ENCODE peak calls at places on chromosomes 13 and 19, in seven cellular contexts. H, Q, M, L, B, V and E are unnamed samples.

GRCh38 chr13:89465366-89465765 is 1794.2 kb downstream of the SLITRK5 start:
- DNase-seq in H (no peak), Q (no peak), M (no peak), L (no peak), B (no peak), V (no peak), E (no peak)

GRCh38 chr13:28564030-28564429 is 69.1 kb upstream of the FLT1 start:
- DNase-seq in H (no peak), Q (no peak), M (no peak), L (no peak), B (no peak), V (no peak), E (no peak)

GRCh38 chr19:38556521-38557174 is 61.1 kb downstream of the MAP4K1 start:
- DNase-seq in H (no peak), Q (no peak), M (no peak), L (peak), B (peak), V (no peak), E (no peak)

GRCh38 chr13:66305960-66306617 is 924.0 kb downstream of the PCDH9 start:
- DNase-seq in H (no peak), Q (no peak), M (no peak), L (no peak), B (no peak), V (no peak), E (no peak)

GRCh38 chr13:55528434-55528833 is 1612.3 kb upstream of the PRR20A start:
- DNase-seq in H (no peak), Q (no peak), M (no peak), L (no peak), B (no peak), V (no peak), E (no peak)

GRCh38 chr19:40612831-40613668 is 11.9 kb downstream of the LTBP4 start:
- DNase-seq in H (peak), Q (no peak), M (peak), L (peak), B (peak), V (no peak), E (no peak)

GRCh38 chr19:35790981-35791813 is 15.8 kb downstream of the ARHGAP33 start:
- DNase-seq in H (no peak), Q (no peak), M (no peak), L (peak), B (no peak), V (peak), E (no peak)

GRCh38 chr13:97224544-97225324 is 2.6 kb downstream of the MBNL2 start:
- DNase-seq in H (no peak), Q (peak), M (no peak), L (no peak), B (no peak), V (peak), E (no peak)

GRCh38 chr19:47538812-47539211 is 23.9 kb upstream of the NAPA start:
- DNase-seq in H (no peak), Q (no peak), M (no peak), L (no peak), B (no peak), V (no peak), E (no peak)

GRCh38 chr13:50762969-50763568 is 80.4 kb downstream of the DLEU7 start:
- DNase-seq in H (no peak), Q (no peak), M (no peak), L (no peak), B (no peak), V (no peak), E (no peak)

GRCh38 chr13:34657716-34658115 is 284.4 kb upstream of the NBEA start:
- DNase-seq in H (no peak), Q (peak), M (no peak), L (peak), B (no peak), V (no peak), E (no peak)

GRCh38 chr13:21483748-21484147 is 24.6 kb upstream of the ZDHHC20 start:
- DNase-seq in H (no peak), Q (no peak), M (no peak), L (no peak), B (no peak), V (no peak), E (no peak)

GRCh38 chr19:49216076-49216475 is 58.5 kb downstream of the TRPM4 start:
- DNase-seq in H (no peak), Q (peak), M (no peak), L (peak), B (no peak), V (no peak), E (no peak)

GRCh38 chr13:57724486-57725272 is 93.1 kb downstream of the PCDH17 start:
- DNase-seq in H (no peak), Q (no peak), M (peak), L (no peak), B (no peak), V (no peak), E (no peak)

GRCh38 chr13:22061371-22061805 is 390.5 kb downstream of the FGF9 start:
- DNase-seq in H (no peak), Q (no peak), M (no peak), L (no peak), B (no peak), V (no peak), E (no peak)

GRCh38 chr19:47512183-47512947 is 2.5 kb downstream of the NAPA start:
- DNase-seq in H (no peak), Q (peak), M (no peak), L (peak), B (peak), V (peak), E (no peak)

GRCh38 chr13:100280681-100281080 is 191.8 kb downstream of the PCCA start:
- DNase-seq in H (no peak), Q (peak), M (no peak), L (no peak), B (no peak), V (no peak), E (no peak)

GRCh38 chr19:41944336-41944735 is 14.8 kb downstream of the RABAC1 start:
- DNase-seq in H (no peak), Q (no peak), M (no peak), L (no peak), B (no peak), V (no peak), E (no peak)

GRCh38 chr13:78742659-78743058 is 83.7 kb upstream of the OBI1 start:
- DNase-seq in H (no peak), Q (no peak), M (peak), L (no peak), B (no peak), V (no peak), E (no peak)

GRCh38 chr13:97279913-97280312 is 57.8 kb downstream of the MBNL2 start:
- DNase-seq in H (no peak), Q (peak), M (no peak), L (no peak), B (no peak), V (no peak), E (no peak)

GRCh38 chr13:40790232-40790631 is 821 bp downstream of the SLC25A15 start:
- DNase-seq in H (peak), Q (no peak), M (no peak), L (no peak), B (no peak), V (no peak), E (no peak)

DNA sequence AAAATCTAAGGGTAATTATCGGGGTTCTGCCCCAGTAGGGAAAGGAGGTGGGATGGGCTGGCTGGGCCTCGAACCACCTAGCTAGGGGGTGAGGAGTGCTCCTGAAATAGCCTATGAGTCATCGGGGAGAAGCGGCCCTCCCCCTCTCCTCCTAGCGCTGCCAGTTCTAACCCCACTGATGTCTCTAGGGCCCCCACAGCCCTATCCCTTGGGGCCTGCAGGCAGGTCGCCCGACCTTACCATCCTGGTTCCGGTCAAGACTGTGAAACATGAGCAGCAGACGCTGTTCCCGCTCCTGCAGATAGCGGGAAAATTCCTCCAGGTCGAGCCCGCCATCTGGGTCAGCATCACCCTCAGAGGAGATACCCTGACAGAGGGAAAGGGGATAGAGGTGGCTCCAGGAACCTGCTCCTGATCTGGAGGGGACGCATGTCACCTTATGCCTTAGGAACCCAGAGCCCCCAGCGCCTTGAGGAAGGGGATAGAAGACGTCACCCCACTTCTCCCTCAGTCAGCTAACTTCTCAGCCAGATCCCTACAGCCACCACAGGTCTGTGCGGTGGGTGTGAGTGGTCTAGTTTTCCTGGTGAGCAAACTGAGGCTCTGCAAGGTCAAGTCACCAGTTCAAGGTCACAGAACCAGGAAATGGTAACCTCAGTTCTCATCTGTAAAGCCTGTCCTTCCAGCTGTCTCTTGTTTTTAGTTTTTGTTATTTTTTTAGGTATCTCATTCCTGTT is 1.5 kb downstream of the SLC25A23 start:
- DNase-seq in H (no peak), Q (no peak), M (no peak), L (no peak), B (peak), V (no peak), E (no peak)
- TF ChIP-seq USF2 in H (no peak), Q (no peak), M (no peak), L (no peak), B (no peak), V (no peak), E (no peak)

GRCh38 chr19:1289395-1290244 is 3.9 kb downstream of the EFNA2 start:
- DNase-seq in H (no peak), Q (no peak), M (no peak), L (no peak), B (peak), V (no peak), E (no peak)

GRCh38 chr19:1290699-1291651 is 5.3 kb downstream of the EFNA2 start:
- DNase-seq in H (no peak), Q (no peak), M (no peak), L (no peak), B (no peak), V (peak), E (no peak)

GRCh38 chr19:1291761-1292418 is 6.2 kb downstream of the EFNA2 start:
- DNase-seq in H (no peak), Q (no peak), M (no peak), L (no peak), B (no peak), V (no peak), E (no peak)

GRCh38 chr19:1288528-1289394 is 3.1 kb downstream of the EFNA2 start:
- DNase-seq in H (no peak), Q (no peak), M (no peak), L (no peak), B (no peak), V (no peak), E (no peak)

GRCh38 chr19:1290245-1290698 is 4.6 kb downstream of the EFNA2 start:
- DNase-seq in H (no peak), Q (no peak), M (no peak), L (no peak), B (no peak), V (no peak), E (no peak)
- TF ChIP-seq USF2 in H (no peak), Q (no peak), M (no peak), L (no peak), B (no peak), V (no peak), E (no peak)

GRCh38 chr19:55443824-55444719 is 972 bp upstream of the SHISA7 start:
- DNase-seq in H (no peak), Q (no peak), M (no peak), L (no peak), B (peak), V (no peak), E (no peak)
- TF ChIP-seq USF2 in H (no peak), Q (no peak), M (no peak), L (no peak), B (no peak), V (no peak), E (no peak)

DNA sequence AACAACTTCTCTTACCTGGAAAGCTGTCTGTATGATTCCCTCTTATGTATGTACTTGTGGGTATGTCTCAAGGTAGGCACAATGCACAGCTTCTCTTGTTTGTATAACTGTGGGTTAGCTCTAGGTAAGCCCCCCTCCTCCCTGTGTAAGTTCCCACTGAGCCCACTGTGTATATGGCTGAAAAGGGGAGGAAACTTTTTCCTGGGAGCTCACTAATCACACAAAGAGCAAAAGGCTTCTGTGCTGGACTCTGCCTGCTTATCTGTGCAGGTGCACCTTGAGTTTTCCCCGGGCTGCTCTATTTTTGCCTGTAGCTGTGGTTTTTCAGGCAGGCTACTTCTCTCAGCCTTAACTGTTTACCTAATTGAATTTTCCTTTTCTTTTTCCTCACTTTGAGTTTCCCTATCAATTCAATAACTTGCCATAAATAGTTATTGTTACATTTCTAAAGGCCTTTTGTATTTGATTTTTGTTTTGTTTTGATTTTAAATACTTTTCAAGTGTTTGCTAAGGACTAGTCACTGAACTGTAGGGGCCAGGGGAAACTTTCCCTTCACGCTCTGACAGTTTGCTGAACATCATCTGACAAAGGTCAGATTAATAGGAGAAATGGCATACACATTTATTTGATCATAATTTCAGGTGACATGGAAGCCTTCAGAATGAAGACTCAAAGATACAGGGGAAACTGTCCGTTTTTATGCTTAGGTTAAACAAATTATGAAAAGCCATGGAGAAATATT is 423.5 kb upstream of the ATXN8OS start:
- DNase-seq in H (no peak), Q (no peak), M (no peak), L (no peak), B (peak), V (no peak), E (no peak)
- TF ChIP-seq USF2 in H (no peak), Q (no peak), M (no peak), L (no peak), B (no peak), V (no peak), E (no peak)

DNA sequence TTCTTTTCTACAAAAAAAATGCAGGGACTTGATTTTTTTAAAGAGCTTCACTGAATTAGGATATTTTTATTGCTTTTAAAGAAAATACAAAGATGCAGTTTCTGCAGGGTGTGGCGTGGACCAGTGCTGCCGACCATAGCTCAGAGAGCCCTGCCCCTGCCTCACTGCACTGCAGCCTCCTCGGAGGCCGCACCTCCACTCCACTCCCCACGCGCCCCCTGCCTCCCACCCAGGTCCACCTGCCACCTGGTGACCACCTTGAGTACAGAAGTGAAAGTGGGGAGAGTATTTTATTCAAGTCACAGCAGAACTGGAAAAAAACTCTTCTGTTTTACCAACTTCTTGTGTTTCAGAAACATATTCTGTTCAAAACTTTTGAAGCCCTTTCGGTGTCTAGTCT is 7.9 kb upstream of the F7 start:
- DNase-seq in H (no peak), Q (no peak), M (no peak), L (no peak), B (no peak), V (no peak), E (no peak)
- TF ChIP-seq USF2 in H (no peak), Q (no peak), M (no peak), L (no peak), B (no peak), V (no peak), E (no peak)

GRCh38 chr19:55635334-55635717 is 5.5 kb upstream of the ZNF580 start:
- DNase-seq in H (no peak), Q (no peak), M (no peak), L (no peak), B (no peak), V (no peak), E (no peak)
- TF ChIP-seq USF2 in H (no peak), Q (no peak), M (no peak), L (no peak), B (no peak), V (no peak), E (no peak)

GRCh38 chr13:111177803-111178389 is 62.8 kb downstream of the ARHGEF7 start:
- DNase-seq in H (no peak), Q (peak), M (no peak), L (no peak), B (no peak), V (no peak), E (no peak)
- TF ChIP-seq USF2 in H (no peak), Q (no peak), M (no peak), L (no peak), B (no peak), V (no peak), E (no peak)

GRCh38 chr19:31946491-31946890 is 398.9 kb upstream of the ZNF507 start:
- DNase-seq in H (no peak), Q (no peak), M (no peak), L (no peak), B (no peak), V (no peak), E (no peak)
- TF ChIP-seq USF2 in H (no peak), Q (no peak), M (no peak), L (no peak), B (no peak), V (no peak), E (no peak)